ENCODE peak calls at places on chromosomes 7 and 10, in four cellular contexts. One of them, this sample, is unnamed.

GRCh38 chr10:124942317-124943169 is 620 bp downstream of the ZRANB1 start:
- DNase-seq in kidney epithelial cell: no peak
- DNase-seq in cardiac muscle cell: no peak
- DNase-seq in PC-3: no peak
- DNase-seq in this sample: no peak

GRCh38 chr7:105808703-105809590 is 67.5 kb downstream of the ATXN7L1 start:
- DNase-seq in kidney epithelial cell: peak
- DNase-seq in cardiac muscle cell: no peak
- DNase-seq in PC-3: peak
- DNase-seq in this sample: peak

GRCh38 chr10:3033925-3034324 is 33.4 kb upstream of the PFKP start:
- DNase-seq in kidney epithelial cell: no peak
- DNase-seq in cardiac muscle cell: no peak
- DNase-seq in PC-3: no peak
- DNase-seq in this sample: no peak

GRCh38 chr10:113991091-113991860 is 52.4 kb upstream of the ADRB1 start:
- DNase-seq in kidney epithelial cell: no peak
- DNase-seq in cardiac muscle cell: no peak
- DNase-seq in PC-3: no peak
- DNase-seq in this sample: no peak

GRCh38 chr10:63666836-63667383 is 145.7 kb downstream of the REEP3 start:
- DNase-seq in kidney epithelial cell: no peak
- DNase-seq in cardiac muscle cell: no peak
- DNase-seq in PC-3: peak
- DNase-seq in this sample: no peak

GRCh38 chr7:20268832-20269231 is 51.6 kb upstream of the MACC1 start:
- DNase-seq in kidney epithelial cell: no peak
- DNase-seq in cardiac muscle cell: no peak
- DNase-seq in PC-3: peak
- DNase-seq in this sample: peak

GRCh38 chr7:4154882-4155281 is 527.2 kb upstream of the FOXK1 start:
- DNase-seq in kidney epithelial cell: no peak
- DNase-seq in cardiac muscle cell: no peak
- DNase-seq in PC-3: no peak
- DNase-seq in this sample: no peak

GRCh38 chr10:106189254-106189653 is 975.3 kb downstream of the SORCS1 start:
- DNase-seq in kidney epithelial cell: no peak
- DNase-seq in cardiac muscle cell: peak
- DNase-seq in PC-3: peak
- DNase-seq in this sample: peak

GRCh38 chr7:126185959-126186580 is 1066.7 kb downstream of the GRM8 start:
- DNase-seq in kidney epithelial cell: no peak
- DNase-seq in cardiac muscle cell: no peak
- DNase-seq in PC-3: no peak
- DNase-seq in this sample: peak

GRCh38 chr7:45712057-45712689 is 138.0 kb downstream of the ADCY1 start:
- DNase-seq in kidney epithelial cell: no peak
- DNase-seq in cardiac muscle cell: no peak
- DNase-seq in PC-3: no peak
- DNase-seq in this sample: no peak

GRCh38 chr10:12690525-12691139 is 310.9 kb downstream of the CCDC3 start:
- DNase-seq in kidney epithelial cell: no peak
- DNase-seq in cardiac muscle cell: no peak
- DNase-seq in PC-3: no peak
- DNase-seq in this sample: no peak

GRCh38 chr10:123563994-123564393 is 102.2 kb upstream of the GPR26 start:
- DNase-seq in kidney epithelial cell: no peak
- DNase-seq in cardiac muscle cell: no peak
- DNase-seq in PC-3: no peak
- DNase-seq in this sample: no peak

GRCh38 chr10:71347587-71348395 is 28.7 kb downstream of the SLC29A3 start:
- DNase-seq in kidney epithelial cell: no peak
- DNase-seq in cardiac muscle cell: no peak
- DNase-seq in PC-3: peak
- DNase-seq in this sample: no peak

GRCh38 chr10:54985732-54986131 is 184.7 kb upstream of the PCDH15 start:
- DNase-seq in kidney epithelial cell: no peak
- DNase-seq in cardiac muscle cell: peak
- DNase-seq in PC-3: peak
- DNase-seq in this sample: peak

GRCh38 chr10:127853868-127854768 is 38.6 kb downstream of the CLRN3 start:
- DNase-seq in kidney epithelial cell: peak
- DNase-seq in cardiac muscle cell: peak
- DNase-seq in PC-3: peak
- DNase-seq in this sample: peak

GRCh38 chr10:11869211-11869610 is 46.1 kb downstream of the PROSER2 start:
- DNase-seq in kidney epithelial cell: no peak
- DNase-seq in cardiac muscle cell: peak
- DNase-seq in PC-3: no peak
- DNase-seq in this sample: no peak

GRCh38 chr10:93604145-93604544 is 3.1 kb upstream of the RBP4 start:
- DNase-seq in kidney epithelial cell: no peak
- DNase-seq in cardiac muscle cell: no peak
- DNase-seq in PC-3: no peak
- DNase-seq in this sample: no peak

GRCh38 chr7:33346055-33346454 is 216.7 kb downstream of the BBS9 start:
- DNase-seq in kidney epithelial cell: no peak
- DNase-seq in cardiac muscle cell: no peak
- DNase-seq in PC-3: no peak
- DNase-seq in this sample: no peak

GRCh38 chr7:80453699-80454340 is 58.0 kb downstream of the GNAT3 start:
- DNase-seq in kidney epithelial cell: no peak
- DNase-seq in cardiac muscle cell: peak
- DNase-seq in PC-3: peak
- DNase-seq in this sample: peak

GRCh38 chr7:18225067-18225466 is 197.4 kb upstream of the PRPS1L1 start:
- DNase-seq in kidney epithelial cell: no peak
- DNase-seq in cardiac muscle cell: no peak
- DNase-seq in PC-3: no peak
- DNase-seq in this sample: no peak

GRCh38 chr10:117740088-117740487 is 197.5 kb downstream of the EMX2 start:
- DNase-seq in kidney epithelial cell: no peak
- DNase-seq in cardiac muscle cell: no peak
- DNase-seq in PC-3: no peak
- DNase-seq in this sample: no peak

GRCh38 chr7:29007127-29007526 is 49.0 kb upstream of the TRIL start:
- DNase-seq in kidney epithelial cell: no peak
- DNase-seq in cardiac muscle cell: no peak
- DNase-seq in PC-3: no peak
- DNase-seq in this sample: no peak

DNA sequence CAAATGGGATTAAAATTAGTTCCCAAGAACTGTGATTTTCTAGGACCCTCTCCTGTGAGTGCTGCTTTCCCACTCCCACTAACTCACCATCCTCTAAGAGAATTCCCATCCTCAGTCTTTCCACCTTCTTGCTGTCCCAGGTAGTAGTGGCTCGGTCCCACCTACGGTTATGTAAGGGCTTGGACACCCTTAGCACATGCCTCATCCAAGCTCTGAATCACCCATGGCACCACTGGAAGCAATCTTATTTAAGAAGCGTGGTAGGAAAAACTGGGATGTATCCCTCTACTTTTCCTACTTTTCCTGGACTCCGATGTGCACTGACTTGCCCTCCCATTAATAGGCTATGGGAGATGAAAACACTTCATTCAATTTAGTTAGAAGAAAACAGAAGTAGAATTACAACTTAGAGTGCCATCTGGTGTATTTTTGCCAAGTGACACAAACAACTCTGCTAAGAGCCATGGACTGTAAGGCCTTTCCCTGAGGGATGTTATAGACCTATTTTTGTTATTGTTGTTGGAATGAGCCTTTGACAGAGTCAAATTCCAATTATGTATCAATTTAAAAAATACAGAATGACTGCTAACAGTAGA is 13.7 kb upstream of the ANKRD22 start:
- DNase-seq in kidney epithelial cell: no peak
- DNase-seq in cardiac muscle cell: no peak
- DNase-seq in PC-3: peak
- DNase-seq in this sample: peak
- TF ChIP-seq CTCF in kidney epithelial cell: no peak
- TF ChIP-seq CTCF in cardiac muscle cell: peak
- TF ChIP-seq CTCF in PC-3: peak
- TF ChIP-seq CTCF in this sample: peak

GRCh38 chr10:101136007-101136707 is 5.1 kb downstream of the TLX1 start:
- DNase-seq in kidney epithelial cell: no peak
- DNase-seq in cardiac muscle cell: no peak
- DNase-seq in PC-3: peak
- DNase-seq in this sample: no peak

GRCh38 chr10:101133489-101134298 is 2.6 kb downstream of the TLX1 start:
- DNase-seq in kidney epithelial cell: no peak
- DNase-seq in cardiac muscle cell: no peak
- DNase-seq in PC-3: no peak
- DNase-seq in this sample: no peak

GRCh38 chr10:101135151-101136006 is 4.3 kb downstream of the TLX1 start:
- DNase-seq in kidney epithelial cell: no peak
- DNase-seq in cardiac muscle cell: no peak
- DNase-seq in PC-3: no peak
- DNase-seq in this sample: no peak

GRCh38 chr10:101132636-101133473 is 1.8 kb downstream of the TLX1 start:
- DNase-seq in kidney epithelial cell: no peak
- DNase-seq in cardiac muscle cell: no peak
- DNase-seq in PC-3: no peak
- DNase-seq in this sample: no peak

DNA sequence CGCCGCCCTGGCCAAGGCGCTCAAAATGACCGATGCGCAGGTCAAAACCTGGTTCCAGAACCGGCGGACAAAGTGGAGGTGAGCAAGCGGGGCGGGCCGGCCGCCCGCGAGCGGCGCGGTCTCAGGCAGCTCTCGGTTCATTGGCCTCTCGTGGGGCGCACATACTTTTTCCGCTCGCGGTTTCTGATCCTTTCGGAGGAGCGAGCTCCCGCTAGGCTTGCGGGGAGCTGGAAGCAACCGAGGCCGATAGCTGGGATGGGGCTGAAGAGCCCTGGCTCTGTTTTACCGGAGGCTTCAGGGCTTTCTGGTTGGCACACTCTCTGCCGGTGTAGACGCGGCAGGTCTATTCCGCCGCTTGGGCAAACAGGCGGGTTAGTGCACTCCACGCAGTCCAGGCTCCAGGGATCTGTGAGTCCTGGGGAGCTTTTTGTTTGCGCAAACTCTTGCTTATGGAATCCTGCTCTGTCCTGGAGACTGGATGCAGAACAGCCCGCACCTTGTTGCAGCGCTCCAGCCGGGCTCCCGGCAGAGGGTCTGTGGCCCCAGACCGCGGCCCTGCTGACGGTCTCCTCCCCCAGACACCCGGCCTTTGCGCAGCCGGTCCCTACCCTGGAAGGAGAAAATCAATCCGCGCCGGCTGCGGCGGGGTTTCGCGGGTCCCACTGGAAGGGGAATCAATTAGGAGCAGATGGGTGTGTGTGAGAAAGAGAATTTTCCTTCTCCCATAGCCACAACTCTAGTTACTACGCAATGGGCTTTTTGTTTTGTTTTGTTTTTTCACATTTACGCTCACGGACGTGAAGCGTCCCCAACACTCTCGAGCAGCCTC is 3.4 kb downstream of the TLX1 start:
- DNase-seq in kidney epithelial cell: no peak
- DNase-seq in cardiac muscle cell: no peak
- DNase-seq in PC-3: no peak
- DNase-seq in this sample: no peak
- H3K4me3 ChIP-seq in kidney epithelial cell: no peak
- H3K4me3 ChIP-seq in cardiac muscle cell: no peak
- H3K4me3 ChIP-seq in PC-3: no peak
- H3K4me3 ChIP-seq in this sample: peak

DNA sequence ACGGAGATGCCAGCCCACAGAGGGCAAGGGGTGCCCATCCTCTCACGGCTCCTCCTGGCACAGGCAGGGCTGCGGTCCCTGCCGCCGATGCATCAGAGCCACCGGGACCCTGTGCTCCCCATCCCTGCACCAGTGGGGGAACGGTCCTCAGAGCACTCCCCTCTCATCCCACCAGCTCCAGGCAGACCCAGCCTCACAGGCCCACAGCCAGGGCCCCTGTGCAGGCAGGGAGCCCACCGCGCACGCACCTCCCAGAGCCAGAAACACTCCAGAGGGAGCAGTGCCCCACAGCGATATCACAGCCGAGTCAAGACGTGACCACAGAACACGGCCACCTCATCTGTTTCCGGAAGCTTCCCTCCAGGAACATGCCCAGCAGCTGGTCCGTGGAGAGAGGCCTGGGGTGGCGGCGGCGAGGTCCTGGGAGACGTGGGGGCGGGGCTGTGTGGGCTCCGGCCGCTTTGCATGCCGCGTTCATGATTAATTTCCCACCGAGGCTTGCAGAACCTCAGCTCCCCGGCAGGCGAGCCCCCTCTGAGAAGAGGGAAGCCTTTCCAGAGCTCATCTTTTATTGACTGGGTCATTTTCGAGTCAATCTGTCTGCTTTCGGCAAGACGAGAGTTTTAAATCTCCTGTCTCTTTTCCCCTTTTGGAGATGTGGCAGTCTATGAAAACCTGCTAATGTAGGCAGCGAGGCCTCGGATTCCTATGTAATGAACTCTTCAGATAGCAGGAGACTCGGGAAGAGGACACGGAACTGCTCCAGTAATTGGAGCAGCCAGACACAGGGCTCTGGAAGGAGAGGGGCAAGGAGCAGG is 242.6 kb downstream of the ELFN1 start:
- DNase-seq in kidney epithelial cell: peak
- DNase-seq in cardiac muscle cell: peak
- DNase-seq in PC-3: no peak
- DNase-seq in this sample: no peak
- TF ChIP-seq CTCF in kidney epithelial cell: peak
- TF ChIP-seq CTCF in cardiac muscle cell: peak
- TF ChIP-seq CTCF in PC-3: no peak
- TF ChIP-seq CTCF in this sample: no peak

DNA sequence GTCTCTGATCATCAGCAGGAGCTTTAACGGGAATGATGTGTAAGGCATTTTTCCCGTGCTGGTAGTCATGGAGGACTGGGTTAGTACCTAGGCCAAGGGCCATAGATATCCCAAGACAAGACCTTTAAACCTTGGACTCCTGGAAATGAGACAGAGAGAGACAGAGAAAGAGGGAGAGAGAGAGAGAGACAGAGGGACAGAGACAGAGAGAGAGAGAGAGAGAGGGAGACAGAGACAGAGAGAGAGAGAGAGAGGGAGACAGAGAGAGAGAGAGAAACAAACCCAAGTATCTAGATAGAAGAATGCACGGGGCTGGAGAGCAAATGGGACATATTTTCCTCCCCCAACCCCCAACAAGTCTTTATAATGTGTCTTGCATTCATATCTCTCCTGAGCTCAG is 22.3 kb downstream of the ZC3HAV1 start:
- DNase-seq in kidney epithelial cell: no peak
- DNase-seq in cardiac muscle cell: no peak
- DNase-seq in PC-3: no peak
- DNase-seq in this sample: no peak
- H3K4me3 ChIP-seq in kidney epithelial cell: no peak
- H3K4me3 ChIP-seq in cardiac muscle cell: no peak
- H3K4me3 ChIP-seq in PC-3: no peak
- H3K4me3 ChIP-seq in this sample: no peak

This sample was measured in epithelial cell of esophagus.